ENCODE peak calls at places on chromosomes 7 and 10, in six cellular contexts. H is PC-3; Y is CD4-positive, alpha-beta T cell; O is germinal center; N is cardiac muscle cell; L is GM23338. C is an unnamed sample.

GRCh38 chr7:27080844-27081423 is 14.9 kb downstream of the HOXA1 start:
- DNase-seq in H (peak; percentile 77), Y (no peak), L (peak; percentile 46), N (no peak), O (no peak), C (no peak)

GRCh38 chr10:102395677-102396197 is at the start of gene NFKB2:
- DNase-seq in O (no peak), H (no peak), Y (no peak), L (no peak), N (no peak), C (no peak)

GRCh38 chr7:129471402-129471827 is 30.9 kb upstream of the SMKR1 start:
- DNase-seq in N (no peak), Y (no peak), H (peak; percentile 83), O (no peak), L (no peak), C (no peak)

GRCh38 chr10:132185601-132186487 is 904 bp upstream of the DPYSL4 start:
- DNase-seq in H (peak; percentile 66), L (peak; percentile 76), O (peak; percentile 27), N (peak; percentile 49), Y (peak; percentile 54), C (peak; percentile 67)

GRCh38 chr7:28405662-28406061 is 6.7 kb upstream of the CREB5 start:
- DNase-seq in L (no peak), Y (no peak), N (peak; percentile 97), H (peak; percentile 79), O (no peak), C (peak; percentile 90)

GRCh38 chr7:140441519-140441918 is 37.7 kb downstream of the RAB19 start:
- DNase-seq in N (no peak), L (no peak), Y (no peak), O (no peak), H (no peak), C (no peak)

GRCh38 chr10:90592903-90593302 is 264.9 kb downstream of the HTR7 start:
- DNase-seq in O (peak; percentile 14), N (peak; percentile 94), H (peak; percentile 63), L (peak; percentile 87), Y (no peak), C (peak; percentile 50)

GRCh38 chr10:6501931-6502330 is 78.1 kb downstream of the PRKCQ start:
- DNase-seq in H (no peak), O (no peak), Y (no peak), N (no peak), L (no peak), C (no peak)

GRCh38 chr10:44183667-44184632 is 200.9 kb downstream of the CXCL12 start:
- DNase-seq in H (no peak), N (peak; percentile 59), Y (no peak), L (no peak), O (no peak), C (peak; percentile 52)

GRCh38 chr10:132586731-132587130 is 49.1 kb downstream of the INPP5A start:
- DNase-seq in L (no peak), N (no peak), O (no peak), H (no peak), Y (no peak), C (no peak)

GRCh38 chr7:98559219-98559618 is 57.9 kb upstream of the NPTX2 start:
- DNase-seq in H (no peak), N (no peak), Y (no peak), O (no peak), L (no peak), C (no peak)

GRCh38 chr7:99096124-99096887 is 47.6 kb downstream of the SMURF1 start:
- DNase-seq in Y (no peak), L (no peak), N (no peak), H (no peak), O (no peak), C (no peak)

GRCh38 chr7:107441576-107442422 is 28.1 kb upstream of the GPR22 start:
- DNase-seq in H (no peak), O (no peak), Y (no peak), L (no peak), N (peak; percentile 2), C (peak; percentile 38)

GRCh38 chr7:127905491-127906330 is 125.5 kb downstream of the LRRC4 start:
- DNase-seq in H (peak; percentile 16), Y (no peak), L (no peak), O (no peak), N (no peak), C (peak; percentile 46)

GRCh38 chr10:30215631-30216030 is 133.4 kb downstream of the MTPAP start:
- DNase-seq in H (no peak), N (peak; percentile 72), L (peak; percentile 33), O (no peak), Y (no peak), C (no peak)

C was measured in foreskin fibroblast.